ENCODE peak calls at places on chromosomes 3 and 15, in nine cellular contexts. U is CD4-positive, CD25-positive, alpha-beta regulatory T cell; M is heart right ventricle; K is HepG2; J is CD8-positive, alpha-beta memory T cell; T is transverse colon; R is GM23248; O is H9; I is neural progenitor cell. H is an unnamed sample. For H3K4me1 and H3K27me3, the result is how much of the 10 kb centered on the place peaks cover.

GRCh38 chr15:64180235-64180824 is 17.5 kb upstream of the PPIB start:
- DNase-seq in U (no peak), M (no peak), K (no peak), J (no peak), T (no peak), R (no peak), O (peak), I (no peak), H (no peak)

GRCh38 chr15:31801152-31801551 is 229.2 kb upstream of the CHRNA7 start:
- DNase-seq in U (no peak), M (peak), K (no peak), J (no peak), T (no peak), R (peak), O (no peak), I (no peak), H (no peak)

GRCh38 chr3:101203411-101203810 is 117.0 kb downstream of the IMPG2 start:
- DNase-seq in U (no peak), M (no peak), K (no peak), J (no peak), T (no peak), R (peak), O (no peak), I (no peak), H (no peak)

GRCh38 chr15:55499158-55499557 is 8.9 kb downstream of the DNAAF4 start:
- DNase-seq in U (no peak), M (no peak), K (no peak), J (no peak), T (no peak), R (no peak), O (no peak), I (peak), H (no peak)

GRCh38 chr3:149247025-149247710 is 25.5 kb upstream of the CP start:
- DNase-seq in U (no peak), M (no peak), K (no peak), J (no peak), T (no peak), R (peak), O (no peak), I (no peak), H (peak)

GRCh38 chr3:473284-473800 is 276.8 kb downstream of the CHL1 start:
- DNase-seq in U (no peak), M (no peak), K (no peak), J (no peak), T (no peak), R (no peak), O (no peak), I (no peak), H (no peak)

GRCh38 chr3:47414161-47414564 is 33.3 kb downstream of the PTPN23 start:
- DNase-seq in U (no peak), M (no peak), K (peak), J (no peak), T (no peak), R (no peak), O (no peak), I (no peak), H (no peak)

GRCh38 chr15:91852741-91853500 is 587 bp upstream of the SLCO3A1 start:
- DNase-seq in U (peak), M (peak), K (peak), J (peak), T (peak), R (peak), O (peak), I (peak), H (peak)

GRCh38 chr3:62480056-62480455 is 106.7 kb upstream of the FEZF2 start:
- DNase-seq in U (no peak), M (no peak), K (no peak), J (no peak), T (no peak), R (no peak), O (no peak), I (no peak), H (no peak)

GRCh38 chr3:186277268-186277909 is 84.6 kb downstream of the DGKG start:
- DNase-seq in U (no peak), M (no peak), K (peak), J (no peak), T (no peak), R (peak), O (peak), I (peak), H (peak)

GRCh38 chr3:57069471-57070010 is 9.1 kb downstream of the SPATA12 start:
- DNase-seq in U (no peak), M (no peak), K (no peak), J (no peak), T (no peak), R (no peak), O (no peak), I (no peak), H (no peak)

GRCh38 chr15:87792250-87793030 is 464.1 kb downstream of the NTRK3 start:
- DNase-seq in U (no peak), M (no peak), K (no peak), J (no peak), T (no peak), R (no peak), O (no peak), I (no peak), H (no peak)

GRCh38 chr3:172082269-172082668 is 42.9 kb downstream of the FNDC3B start:
- DNase-seq in U (no peak), M (no peak), K (peak), J (no peak), T (peak), R (peak), O (no peak), I (no peak), H (no peak)

GRCh38 chr3:13896473-13897154 is 16.7 kb upstream of the WNT7A start:
- DNase-seq in U (peak), M (no peak), K (peak), J (peak), T (peak), R (peak), O (peak), I (peak), H (peak)
- H3K4me1 ChIP-seq in U (under half), M (under half), K (under half), J (under half), T (under half), R (under half), O (under half), I (under half), H (under half)

DNA sequence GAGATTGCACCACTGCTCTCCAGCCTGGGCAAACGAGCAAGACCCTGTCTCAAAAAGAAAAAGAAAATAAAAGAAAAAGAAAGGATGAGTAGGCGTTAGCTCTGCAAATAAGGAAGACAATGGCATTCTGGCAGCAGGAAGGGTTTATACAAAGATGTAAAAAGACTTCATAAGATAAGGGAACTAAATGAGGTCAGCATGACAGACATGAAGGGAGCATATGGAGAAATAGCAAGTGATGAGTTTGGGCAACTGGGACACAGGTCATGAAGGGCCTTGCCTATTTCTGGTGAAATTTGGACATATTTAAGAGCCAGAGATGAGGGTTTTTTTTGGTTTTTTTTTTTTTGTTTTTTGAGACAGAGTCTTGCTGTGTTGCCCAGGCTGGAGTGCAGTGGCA is 24.5 kb downstream of the TMEM266 start:
- DNase-seq in U (no peak), M (no peak), K (no peak), J (no peak), T (no peak), R (no peak), O (no peak), I (no peak), H (no peak)
- H3K27me3 ChIP-seq in U (under half), M (under half), K (under half), J (under half), T (under half), R (under half), O (under half), I (under half), H (under half)

GRCh38 chr3:141651405-141651804 is 86.7 kb upstream of the RNF7 start:
- DNase-seq in U (no peak), M (no peak), K (no peak), J (no peak), T (no peak), R (no peak), O (no peak), I (no peak), H (no peak)
- H3K27ac ChIP-seq in U (no peak), M (no peak), K (no peak), J (no peak), T (no peak), R (no peak), O (no peak), I (no peak), H (no peak)

DNA sequence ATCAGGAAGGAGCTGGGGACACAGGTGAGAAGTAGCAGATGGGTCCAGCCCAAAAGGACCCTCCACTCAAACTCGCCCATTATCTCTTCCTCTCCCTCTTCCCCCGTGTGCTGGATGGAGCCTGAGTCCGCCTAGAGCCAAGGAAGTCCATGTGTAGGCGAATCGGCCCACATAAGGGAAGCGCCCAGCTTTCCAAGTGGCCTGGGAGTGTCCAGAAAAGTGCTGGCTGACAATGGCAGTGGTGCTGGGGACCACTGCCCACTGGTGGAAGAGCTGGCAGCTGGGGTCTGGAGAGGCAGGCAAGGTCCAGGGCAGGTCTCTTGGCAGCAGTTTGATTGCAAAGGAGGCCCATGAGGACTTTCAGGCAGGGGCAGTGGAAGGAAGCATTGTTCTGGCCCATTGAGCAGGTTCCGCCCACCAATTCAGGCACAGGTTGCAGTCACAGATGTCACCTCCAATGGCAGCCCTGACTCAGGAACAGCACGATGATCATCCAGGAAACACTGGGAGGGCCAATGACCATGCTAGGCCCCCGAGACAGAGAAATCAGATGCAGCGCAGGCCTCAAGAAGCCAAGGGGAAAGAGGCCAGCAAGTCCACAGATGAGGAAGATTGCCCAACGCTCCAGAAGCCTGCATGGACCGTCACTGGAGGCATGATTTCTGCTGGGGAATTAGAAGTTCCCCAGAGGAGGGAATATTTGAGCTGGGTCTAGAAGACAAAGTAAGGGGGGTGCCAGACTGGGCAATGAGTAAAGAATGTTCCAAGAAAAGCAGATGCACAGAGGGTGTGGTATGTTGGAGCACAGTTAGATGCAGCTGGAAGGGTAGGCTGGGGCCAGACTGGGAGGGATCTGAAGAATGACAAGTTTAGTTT is 3.0 kb downstream of the MFGE8 start:
- DNase-seq in U (no peak), M (peak), K (no peak), J (no peak), T (no peak), R (peak), O (no peak), I (no peak), H (no peak)
- H3K4me1 ChIP-seq in U (under half), M (half or more), K (under half), J (under half), T (under half), R (under half), O (under half), I (under half), H (under half)

GRCh38 chr3:64276131-64276530 is 50.9 kb upstream of the PRICKLE2 start:
- DNase-seq in U (no peak), M (no peak), K (no peak), J (no peak), T (no peak), R (no peak), O (no peak), I (no peak), H (no peak)
- H3K27me3 ChIP-seq in U (under half), M (under half), K (under half), J (under half), T (under half), R (under half), O (under half), I (under half), H (under half)

GRCh38 chr3:16361087-16361486 is 96.1 kb downstream of the OXNAD1 start:
- DNase-seq in U (no peak), M (no peak), K (no peak), J (no peak), T (no peak), R (no peak), O (no peak), I (no peak), H (no peak)
- H3K27ac ChIP-seq in U (no peak), M (no peak), K (no peak), J (no peak), T (no peak), R (no peak), O (no peak), I (no peak), H (no peak)

GRCh38 chr3:42802876-42803799 is 1.2 kb downstream of the HIGD1A start:
- DNase-seq in U (no peak), M (no peak), K (peak), J (no peak), T (no peak), R (peak), O (peak), I (peak), H (peak)
- H3K4me1 ChIP-seq in U (under half), M (under half), K (half or more), J (under half), T (under half), R (under half), O (under half), I (under half), H (under half)

DNA sequence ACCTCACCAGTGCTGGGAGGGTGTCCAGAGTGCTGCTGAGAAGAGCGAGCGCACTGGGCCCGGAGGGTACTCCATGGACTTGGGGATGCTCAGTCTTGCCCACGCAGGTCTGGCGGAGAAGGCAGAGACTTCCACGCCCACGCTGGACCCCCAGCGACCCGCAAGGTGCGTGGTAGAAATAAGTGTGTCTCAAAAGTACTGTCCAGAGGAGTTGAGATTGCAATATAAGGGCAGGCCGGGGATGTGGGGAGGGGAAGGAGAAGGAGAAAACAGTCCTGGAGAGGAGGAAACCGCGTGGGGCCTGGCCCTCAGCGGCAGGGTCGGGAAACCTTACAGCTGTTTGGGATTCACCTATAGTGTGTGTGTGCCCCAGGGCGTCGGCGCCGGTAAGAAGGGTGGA is 38.9 kb downstream of the NR2F2 start:
- DNase-seq in U (no peak), M (no peak), K (no peak), J (no peak), T (no peak), R (no peak), O (no peak), I (no peak), H (no peak)
- H3K27me3 ChIP-seq in U (under half), M (half or more), K (under half), J (under half), T (half or more), R (under half), O (half or more), I (half or more), H (under half)

GRCh38 chr15:40367038-40367672 is 9.1 kb downstream of the DISP2 start:
- DNase-seq in U (no peak), M (peak), K (no peak), J (no peak), T (peak), R (no peak), O (no peak), I (no peak), H (peak)
- H3K27ac ChIP-seq in U (peak), M (peak), K (no peak), J (no peak), T (peak), R (no peak), O (no peak), I (no peak), H (peak)

DNA sequence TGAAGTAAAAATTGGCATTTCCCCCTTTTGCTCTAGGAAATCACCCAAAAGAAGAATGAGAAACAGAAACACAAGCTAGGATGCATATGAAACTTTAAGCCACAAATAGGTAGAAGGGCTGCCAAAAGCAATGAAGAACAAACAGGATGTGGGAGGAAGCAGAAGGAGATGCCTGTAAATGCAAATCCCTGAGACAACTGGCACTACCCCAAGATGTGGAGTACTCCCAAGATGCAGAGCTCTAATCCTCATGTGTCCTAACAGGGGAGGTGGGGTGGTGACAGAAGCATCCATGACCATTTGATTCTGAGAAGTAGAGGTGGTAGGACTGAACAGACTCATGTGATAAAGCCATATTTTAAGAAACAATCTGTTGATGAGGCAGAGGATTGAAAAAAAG is 31.9 kb upstream of the ZNF280D start:
- DNase-seq in U (peak), M (no peak), K (no peak), J (no peak), T (no peak), R (peak), O (no peak), I (no peak), H (no peak)
- H3K4me1 ChIP-seq in U (under half), M (under half), K (under half), J (under half), T (under half), R (under half), O (under half), I (under half), H (under half)

H was measured in small intestine.